ENCODE peak calls at places on chromosome 19, in seven cellular contexts. S, Q, K, G, M, A and Z are unnamed samples.

GRCh38 chr19:4660181-4660791 is 9.9 kb downstream of the MYDGF start:
- DNase-seq in G (no peak), S (no peak), A (peak; percentile 56), Q (no peak), K (no peak), M (no peak), Z (peak; percentile 22)

GRCh38 chr19:45922281-45922680 is 7.7 kb upstream of the NANOS2 start:
- DNase-seq in M (no peak), A (no peak), K (no peak), Q (no peak), S (no peak), G (no peak), Z (peak; percentile 28)

GRCh38 chr19:55494172-55494761 is 6.0 kb downstream of the SSC5D start:
- DNase-seq in K (no peak), A (peak; percentile 78), G (peak; percentile 75), M (no peak), S (peak; percentile 91), Q (no peak), Z (no peak)

GRCh38 chr19:14059093-14059480 is 2.8 kb downstream of the PALM3 start:
- DNase-seq in A (no peak), Q (peak; percentile 60), K (no peak), M (no peak), S (no peak), G (no peak), Z (no peak)

GRCh38 chr19:31306006-31306753 is 43.1 kb downstream of the TSHZ3 start:
- DNase-seq in G (no peak), A (no peak), Q (no peak), S (no peak), K (no peak), M (no peak), Z (no peak)

GRCh38 chr19:10544753-10545251 is 1.1 kb downstream of the ATG4D start:
- DNase-seq in Q (no peak), S (no peak), M (no peak), K (no peak), A (no peak), G (no peak), Z (no peak)

GRCh38 chr19:38183227-38183914 is 40.7 kb downstream of the DPF1 start:
- DNase-seq in S (no peak), M (no peak), K (no peak), A (peak; percentile 59), Q (no peak), G (no peak), Z (peak; percentile 25)

GRCh38 chr19:18233224-18233825 is 7.1 kb upstream of the PDE4C start:
- DNase-seq in G (peak; percentile 39), S (no peak), M (no peak), Q (peak; percentile 55), A (peak; percentile 47), K (no peak), Z (peak; percentile 63)

GRCh38 chr19:33670398-33670797 is 48.6 kb downstream of the CHST8 start:
- DNase-seq in A (no peak), M (no peak), Q (no peak), G (no peak), K (no peak), S (no peak), Z (no peak)

GRCh38 chr19:56125806-56126590 is 4.9 kb upstream of the ZNF787 start:
- DNase-seq in M (no peak), S (no peak), K (no peak), G (no peak), A (peak; percentile 26), Q (no peak), Z (no peak)

GRCh38 chr19:34482380-34483250 is 1.1 kb downstream of the WTIP start:
- DNase-seq in A (no peak), G (peak; percentile 37), K (no peak), Q (no peak), S (no peak), M (no peak), Z (peak; percentile 54)

GRCh38 chr19:58551123-58551497 is 3.8 kb downstream of the CHMP2A start:
- DNase-seq in Q (no peak), M (no peak), S (no peak), K (no peak), A (no peak), G (no peak), Z (no peak)

GRCh38 chr19:48962029-48962848 is 2.9 kb upstream of the FTL start:
- DNase-seq in K (peak; percentile 79), Q (peak; percentile 70), M (no peak), S (peak; percentile 87), G (no peak), A (peak; percentile 63), Z (peak; percentile 53)

GRCh38 chr19:31548941-31549340 is 199.7 kb upstream of the TSHZ3 start:
- DNase-seq in S (no peak), Q (no peak), K (no peak), M (no peak), G (peak; percentile 44), A (no peak), Z (peak; percentile 30)

GRCh38 chr19:1394252-1395193 is 6.8 kb downstream of the GAMT start:
- DNase-seq in Q (no peak), M (no peak), G (no peak), S (no peak), K (no peak), A (peak; percentile 29), Z (no peak)

GRCh38 chr19:33374406-33374703 is 846 bp downstream of the CEBPG start:
- DNase-seq in K (no peak), A (peak; percentile 28), M (no peak), Q (no peak), G (peak; percentile 27), S (no peak), Z (peak; percentile 48)

GRCh38 chr19:5470264-5470671 is 15.1 kb downstream of the ZNRF4 start:
- DNase-seq in Q (no peak), K (no peak), G (no peak), A (no peak), M (no peak), S (no peak), Z (no peak)

GRCh38 chr19:55393362-55393761 is 7.6 kb downstream of the RPL28 start:
- DNase-seq in M (no peak), Q (no peak), G (no peak), K (no peak), A (no peak), S (no peak), Z (no peak)

GRCh38 chr19:13838071-13838942 is 38.6 kb upstream of the NANOS3 start:
- DNase-seq in Q (no peak), M (no peak), G (no peak), A (no peak), K (no peak), S (no peak), Z (peak; percentile 77)

GRCh38 chr19:7494416-7495098 is 5.7 kb upstream of the PEX11G start:
- DNase-seq in S (no peak), G (no peak), K (no peak), A (peak; percentile 56), Q (no peak), M (peak; percentile 40), Z (peak; percentile 93)

GRCh38 chr19:18408053-18408476 is 10.6 kb upstream of the LRRC25 start:
- DNase-seq in K (no peak), A (no peak), M (no peak), Q (no peak), S (no peak), G (no peak), Z (no peak)

GRCh38 chr19:1811472-1811894 is 593 bp downstream of the ATP8B3 start:
- DNase-seq in A (peak; percentile 56), Q (peak; percentile 56), S (no peak), M (peak; percentile 80), G (peak; percentile 67), K (peak; percentile 65), Z (peak; percentile 66)

GRCh38 chr19:12703056-12703455 is 6.6 kb upstream of the FBXW9 start:
- DNase-seq in A (no peak), M (no peak), S (no peak), K (no peak), Q (no peak), G (peak; percentile 43), Z (peak; percentile 55)

GRCh38 chr19:39310558-39311311 is 9.9 kb downstream of the LRFN1 start:
- DNase-seq in M (no peak), G (no peak), K (no peak), Q (no peak), S (no peak), A (no peak), Z (no peak)

GRCh38 chr19:39307233-39307821 is 11.1 kb downstream of the IFNL1 start:
- DNase-seq in Q (no peak), S (no peak), M (no peak), A (peak; percentile 32), G (no peak), K (peak; percentile 46), Z (peak; percentile 19)

GRCh38 chr19:39306075-39306474 is 9.9 kb downstream of the IFNL1 start:
- DNase-seq in Q (no peak), A (no peak), G (no peak), M (no peak), S (no peak), K (no peak), Z (no peak)

GRCh38 chr19:39308531-39309304 is 11.9 kb downstream of the LRFN1 start:
- DNase-seq in S (no peak), M (no peak), Q (no peak), K (no peak), A (no peak), G (no peak), Z (no peak)

DNA sequence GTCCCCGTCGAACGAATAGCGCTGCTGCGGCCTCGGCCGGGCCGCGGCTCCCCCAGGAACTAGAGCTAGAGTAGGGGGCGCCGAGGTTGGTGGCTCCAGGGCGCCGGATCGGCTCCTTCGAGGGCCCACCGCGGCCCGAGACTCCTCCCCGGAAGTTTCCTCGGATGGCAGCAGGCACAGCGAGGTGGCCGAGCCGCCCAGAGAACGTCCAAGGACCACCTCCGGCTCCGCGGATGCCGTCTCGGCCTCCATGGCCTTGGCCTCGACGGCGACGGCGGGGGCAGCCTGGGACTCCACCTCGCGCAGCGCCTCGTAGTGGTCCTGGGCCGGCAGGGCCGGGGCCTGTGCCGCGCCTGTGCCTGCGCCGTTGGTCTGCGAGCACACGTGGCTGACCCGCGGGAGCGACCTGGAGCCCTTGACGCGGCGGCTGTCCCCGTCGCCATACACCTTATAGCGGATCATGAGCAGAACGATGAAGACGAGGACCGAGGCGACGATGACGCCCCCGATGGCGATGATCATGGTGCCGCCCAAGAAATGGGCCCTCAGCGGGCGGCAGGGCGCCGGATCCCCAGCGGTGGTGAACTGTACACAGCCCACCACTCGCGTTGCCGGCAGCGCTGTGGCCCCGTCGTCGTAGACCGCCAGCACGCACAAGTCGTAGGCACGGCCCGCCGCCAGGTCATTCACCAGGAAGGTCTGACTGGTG is 11.8 kb downstream of the IFNL1 start:
- DNase-seq in K (no peak), A (no peak), Q (no peak), S (no peak), G (no peak), M (no peak), Z (no peak)
- H3K36me3 ChIP-seq in K (peaks cover 2% of the 10 kb centered on the region), A (no peaks in the 10 kb centered on the region), Q (peaks cover 3% of the 10 kb centered on the region), S (no peaks in the 10 kb centered on the region), G (no peaks in the 10 kb centered on the region), M (no peaks in the 10 kb centered on the region), Z (no peaks in the 10 kb centered on the region)

GRCh38 chr19:41307954-41308449 is 2.0 kb upstream of the CCDC97 start:
- DNase-seq in S (no peak), Q (no peak), M (no peak), A (no peak), G (no peak), K (no peak), Z (no peak)
- H3K4me3 ChIP-seq in S (no peak overlapping the region), Q (peak overlapping the region; percentile 33), M (no peak overlapping the region), A (no peak overlapping the region), G (no peak overlapping the region), K (no peak overlapping the region), Z (no peak overlapping the region)

GRCh38 chr19:42295831-42296525 is 6.0 kb upstream of the PRR19 start:
- DNase-seq in S (no peak), K (peak; percentile 81), Q (peak; percentile 94), G (peak; percentile 41), M (peak; percentile 84), A (peak; percentile 80), Z (peak; percentile 66)
- H3K36me3 ChIP-seq in S (no peaks in the 10 kb centered on the region), K (peaks cover 46% of the 10 kb centered on the region), Q (peaks cover 4% of the 10 kb centered on the region), G (peaks cover 49% of the 10 kb centered on the region), M (no peaks in the 10 kb centered on the region), A (no peaks in the 10 kb centered on the region), Z (peaks cover 67% of the 10 kb centered on the region)

GRCh38 chr19:42113641-42114348 is 18.5 kb downstream of the POU2F2 start:
- DNase-seq in S (no peak), K (no peak), M (no peak), A (peak; percentile 32), Q (no peak), G (peak; percentile 99), Z (peak; percentile 98)
- H3K4me3 ChIP-seq in S (no peak overlapping the region), K (no peak overlapping the region), M (no peak overlapping the region), A (no peak overlapping the region), Q (no peak overlapping the region), G (no peak overlapping the region), Z (no peak overlapping the region)